ENCODE peak calls at places on chromosomes 6 and 20, in four cellular contexts. One of them, this sample, is unnamed.

GRCh38 chr6:158492881-158493280 is 67.0 kb upstream of the TMEM181 start:
- DNase-seq in endothelial cell of umbilical vein: no peak
- DNase-seq in IMR-90: no peak
- DNase-seq in GM12878: no peak
- DNase-seq in this sample: no peak

GRCh38 chr6:99495466-99495865 is 19.8 kb downstream of the USP45 start:
- DNase-seq in IMR-90: peak; percentile 13
- DNase-seq in GM12878: no peak
- DNase-seq in endothelial cell of umbilical vein: no peak
- DNase-seq in this sample: no peak

GRCh38 chr6:55399331-55399730 is 72.1 kb downstream of the GFRAL start:
- DNase-seq in IMR-90: peak; percentile 56
- DNase-seq in GM12878: no peak
- DNase-seq in endothelial cell of umbilical vein: no peak
- DNase-seq in this sample: no peak

GRCh38 chr6:136517002-136517401 is 33.2 kb downstream of the MAP7 start:
- DNase-seq in IMR-90: no peak
- DNase-seq in endothelial cell of umbilical vein: no peak
- DNase-seq in GM12878: no peak
- DNase-seq in this sample: no peak

GRCh38 chr6:158636778-158637177 is 7.8 kb downstream of the DYNLT1 start:
- DNase-seq in GM12878: no peak
- DNase-seq in endothelial cell of umbilical vein: no peak
- DNase-seq in IMR-90: no peak
- DNase-seq in this sample: no peak

GRCh38 chr6:17057322-17057721 is 44.5 kb upstream of the STMND1 start:
- DNase-seq in endothelial cell of umbilical vein: no peak
- DNase-seq in IMR-90: no peak
- DNase-seq in GM12878: no peak
- DNase-seq in this sample: no peak

GRCh38 chr6:12439296-12439695 is 149.1 kb downstream of the EDN1 start:
- DNase-seq in GM12878: no peak
- DNase-seq in IMR-90: no peak
- DNase-seq in endothelial cell of umbilical vein: no peak
- DNase-seq in this sample: no peak

GRCh38 chr6:6856538-6857523 is 250.9 kb upstream of the RREB1 start:
- DNase-seq in IMR-90: peak; percentile 37
- DNase-seq in GM12878: peak; percentile 71
- DNase-seq in endothelial cell of umbilical vein: no peak
- DNase-seq in this sample: peak; percentile 68

GRCh38 chr6:46128476-46128875 is 1.3 kb upstream of the ENPP4 start:
- DNase-seq in endothelial cell of umbilical vein: no peak
- DNase-seq in GM12878: no peak
- DNase-seq in IMR-90: no peak
- DNase-seq in this sample: no peak

GRCh38 chr6:13934721-13935120 is 10.0 kb downstream of the RNF182 start:
- DNase-seq in endothelial cell of umbilical vein: no peak
- DNase-seq in GM12878: no peak
- DNase-seq in IMR-90: no peak
- DNase-seq in this sample: no peak

GRCh38 chr6:131125431-131125830 is 9.8 kb upstream of the AKAP7 start:
- DNase-seq in IMR-90: peak; percentile 63
- DNase-seq in endothelial cell of umbilical vein: no peak
- DNase-seq in GM12878: no peak
- DNase-seq in this sample: no peak

GRCh38 chr20:44288252-44288651 is 22.8 kb downstream of the FITM2 start:
- DNase-seq in endothelial cell of umbilical vein: no peak
- DNase-seq in IMR-90: no peak
- DNase-seq in GM12878: no peak
- DNase-seq in this sample: no peak

GRCh38 chr6:26158581-26159416 is 71.6 kb downstream of the HFE start:
- DNase-seq in IMR-90: peak; percentile 46
- DNase-seq in endothelial cell of umbilical vein: peak; percentile 67
- DNase-seq in GM12878: peak; percentile 53
- DNase-seq in this sample: peak; percentile 55

GRCh38 chr6:5220436-5220835 is 40.3 kb downstream of the LYRM4 start:
- DNase-seq in endothelial cell of umbilical vein: no peak
- DNase-seq in GM12878: no peak
- DNase-seq in IMR-90: no peak
- DNase-seq in this sample: no peak
- TF ChIP-seq CTCF in endothelial cell of umbilical vein: no peak
- TF ChIP-seq CTCF in GM12878: no peak
- TF ChIP-seq CTCF in IMR-90: no peak
- TF ChIP-seq CTCF in this sample: no peak

GRCh38 chr6:125918681-125919566 is 37.6 kb upstream of the HINT3 start:
- DNase-seq in endothelial cell of umbilical vein: peak; percentile 91
- DNase-seq in GM12878: peak; percentile 93
- DNase-seq in IMR-90: peak; percentile 90
- DNase-seq in this sample: peak; percentile 47
- TF ChIP-seq POLR2A in endothelial cell of umbilical vein: no peak
- TF ChIP-seq POLR2A in GM12878: peak; percentile 72
- TF ChIP-seq POLR2A in IMR-90: peak; percentile 74
- TF ChIP-seq POLR2A in this sample: no peak

DNA sequence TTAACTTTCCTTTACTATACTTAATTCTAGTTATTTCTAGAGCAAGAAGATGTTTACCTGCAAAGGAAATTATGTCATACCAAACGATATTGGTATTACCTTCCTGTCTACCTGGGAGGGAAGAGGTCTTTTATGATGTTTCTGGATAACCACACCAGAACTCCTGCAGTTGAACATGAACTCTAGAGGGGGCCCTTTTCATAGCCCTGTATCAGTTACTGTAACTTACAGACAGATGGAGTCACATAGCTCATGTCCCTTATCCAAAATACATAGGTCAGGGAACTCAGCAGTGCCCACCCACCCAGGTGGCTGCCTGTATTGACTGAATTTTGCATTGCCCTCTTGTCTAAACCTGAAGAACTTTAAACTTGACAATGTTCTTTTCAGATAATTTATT is 35.1 kb upstream of the MYL9 start:
- DNase-seq in endothelial cell of umbilical vein: peak; percentile 24
- DNase-seq in GM12878: no peak
- DNase-seq in IMR-90: no peak
- DNase-seq in this sample: no peak
- TF ChIP-seq CTCF in endothelial cell of umbilical vein: no peak
- TF ChIP-seq CTCF in GM12878: peak; percentile 45
- TF ChIP-seq CTCF in IMR-90: peak; percentile 38
- TF ChIP-seq CTCF in this sample: no peak

DNA sequence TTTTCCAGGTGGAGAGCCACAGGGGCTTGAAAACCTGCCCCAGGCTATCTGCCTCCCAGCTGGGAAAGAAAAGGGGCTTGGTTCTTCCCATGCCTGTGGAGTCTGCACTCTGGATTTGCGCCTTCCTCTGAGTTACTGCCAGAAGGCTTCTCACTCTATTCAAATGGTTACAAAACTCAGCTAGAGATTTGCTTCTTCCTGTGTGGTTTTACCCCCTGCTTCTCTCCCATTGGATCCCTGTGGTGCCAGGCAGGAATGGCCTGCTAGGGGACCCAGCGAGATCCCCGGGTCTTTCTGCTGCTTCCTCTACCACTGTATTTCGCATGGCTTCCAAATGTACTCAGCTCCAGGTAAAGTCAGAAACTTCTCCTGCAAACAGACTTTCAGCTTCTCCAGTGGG is 192.0 kb upstream of the HS3ST5 start:
- DNase-seq in endothelial cell of umbilical vein: no peak
- DNase-seq in GM12878: no peak
- DNase-seq in IMR-90: no peak
- DNase-seq in this sample: no peak
- TF ChIP-seq POLR2A in endothelial cell of umbilical vein: no peak
- TF ChIP-seq POLR2A in GM12878: no peak
- TF ChIP-seq POLR2A in IMR-90: no peak
- TF ChIP-seq POLR2A in this sample: no peak

This sample was measured in tibial nerve.